ENCODE peak calls at places on chromosomes 7 and 10, in eight cellular contexts. L is RPMI8226, M is T-helper 1 cell, W is anterior cingulate cortex, X is globus pallidus, S is GM12892, D is HFFc6, A is Calu3. O is an unnamed sample.

GRCh38 chr7:66421830-66422229 is 206.9 kb upstream of the KCTD7 start:
- DNase-seq in A (no peak), M (no peak), S (no peak), D (no peak), L (no peak), W (no peak), X (no peak), O (no peak)

GRCh38 chr10:97682042-97682441 is 5.0 kb downstream of the AVPI1 start:
- DNase-seq in A (no peak), W (no peak), X (no peak), L (no peak), S (no peak), M (no peak), D (no peak), O (no peak)

GRCh38 chr10:75073442-75073841 is 38.0 kb upstream of the SAMD8 start:
- DNase-seq in D (no peak), W (no peak), L (no peak), M (no peak), X (no peak), S (no peak), A (no peak), O (no peak)

GRCh38 chr7:156438011-156438410 is 202.6 kb upstream of the RNF32 start:
- DNase-seq in D (no peak), L (no peak), W (no peak), A (no peak), S (no peak), M (no peak), X (no peak), O (no peak)

GRCh38 chr10:97574374-97575100 is 2.0 kb downstream of the ANKRD2 start:
- DNase-seq in S (no peak), L (peak), A (peak), M (no peak), X (no peak), D (peak), W (no peak), O (peak)

GRCh38 chr10:124058346-124059003 is 34.9 kb downstream of the CHST15 start:
- DNase-seq in M (no peak), W (no peak), A (no peak), S (no peak), L (no peak), D (no peak), X (no peak), O (no peak)

GRCh38 chr7:47292832-47293309 is 289.0 kb downstream of the TNS3 start:
- DNase-seq in S (no peak), A (no peak), L (no peak), M (no peak), D (no peak), X (no peak), W (no peak), O (no peak)

GRCh38 chr10:130935051-130935450 is 376.5 kb downstream of the TCERG1L start:
- DNase-seq in X (no peak), A (no peak), D (no peak), L (no peak), W (no peak), S (no peak), M (no peak), O (peak)

GRCh38 chr7:93310346-93310745 is 78.2 kb downstream of the VPS50 start:
- DNase-seq in M (no peak), D (peak), X (no peak), S (no peak), L (no peak), W (no peak), A (no peak), O (no peak)

GRCh38 chr10:125001313-125002043 is 59.6 kb downstream of the ZRANB1 start:
- DNase-seq in S (peak), D (no peak), L (no peak), M (no peak), W (no peak), A (no peak), X (peak), O (no peak)

GRCh38 chr10:31090894-31091607 is 59.4 kb upstream of the ZNF438 start:
- DNase-seq in S (peak), W (no peak), X (no peak), M (no peak), A (no peak), D (no peak), L (peak), O (no peak)

GRCh38 chr10:100817268-100817839 is 72.0 kb downstream of the PAX2 start:
- DNase-seq in X (no peak), S (no peak), D (no peak), L (no peak), W (no peak), A (no peak), M (no peak), O (no peak)

GRCh38 chr7:155461631-155462030 is 3.7 kb downstream of the EN2 start:
- DNase-seq in M (no peak), S (no peak), L (no peak), D (no peak), X (no peak), A (no peak), W (no peak), O (no peak)